ENCODE peak calls at places on chromosomes 5 and 9, in five cellular contexts. T, H, M, W and B are unnamed samples. For H3K27me3, H3K36me3 and H3K4me1, the result is how much of the 10 kb centered on the place peaks cover.

GRCh38 chr5:75668988-75669760 is 48.1 kb downstream of the POC5 start:
- DNase-seq in H (no peak), M (no peak), W (no peak), T (no peak), B (no peak)

GRCh38 chr5:143479394-143479793 is 75.9 kb upstream of the NR3C1 start:
- DNase-seq in M (no peak), W (no peak), T (no peak), H (no peak), B (no peak)

GRCh38 chr9:2170737-2171136 is 155.6 kb downstream of the SMARCA2 start:
- DNase-seq in H (no peak), T (no peak), M (peak), W (no peak), B (no peak)

GRCh38 chr9:21481470-21482057 is 549 bp downstream of the IFNE start:
- DNase-seq in W (no peak), M (no peak), T (no peak), H (no peak), B (no peak)

GRCh38 chr9:89602978-89603628 is 1.7 kb upstream of the GADD45G start:
- DNase-seq in T (peak), W (peak), H (peak), M (no peak), B (peak)

GRCh38 chr5:61332891-61333350 is 863 bp downstream of the ZSWIM6 start:
- DNase-seq in T (peak), W (peak), M (no peak), H (peak), B (peak)

GRCh38 chr9:99389087-99390033 is 167.3 kb downstream of the SEC61B start:
- DNase-seq in M (peak), T (no peak), W (no peak), H (no peak), B (no peak)

GRCh38 chr5:25713259-25713658 is 1068.5 kb upstream of the CDH10 start:
- DNase-seq in W (no peak), M (no peak), T (peak), H (no peak), B (no peak)

GRCh38 chr9:115115924-115116323 is 2.0 kb downstream of the TNC start:
- DNase-seq in H (no peak), W (no peak), M (no peak), T (no peak), B (no peak)

GRCh38 chr9:78677326-78677725 is 380.4 kb downstream of the PSAT1 start:
- DNase-seq in M (no peak), H (no peak), T (no peak), W (no peak), B (no peak)

GRCh38 chr9:137740311-137740710 is 121.5 kb downstream of the EHMT1 start:
- DNase-seq in T (no peak), M (no peak), H (peak), W (peak), B (no peak)

GRCh38 chr9:70195456-70195855 is 63.3 kb upstream of the SMC5 start:
- DNase-seq in W (no peak), M (no peak), H (no peak), T (no peak), B (no peak)

GRCh38 chr9:137787376-137787775 is 90.2 kb upstream of the CACNA1B start:
- DNase-seq in T (no peak), H (no peak), M (no peak), W (peak), B (peak)

GRCh38 chr9:126491256-126491879 is 122.4 kb upstream of the LMX1B start:
- DNase-seq in W (no peak), T (peak), M (no peak), H (no peak), B (no peak)

GRCh38 chr5:160513485-160513884 is 91.8 kb downstream of the PTTG1 start:
- DNase-seq in M (no peak), T (no peak), W (no peak), H (no peak), B (no peak)

GRCh38 chr5:160514866-160515265 is 93.2 kb downstream of the PTTG1 start:
- DNase-seq in M (no peak), T (peak), W (no peak), H (no peak), B (no peak)

GRCh38 chr5:160514191-160514590 is 92.5 kb downstream of the PTTG1 start:
- DNase-seq in T (no peak), W (no peak), H (no peak), M (no peak), B (no peak)

GRCh38 chr5:160520609-160521391 is 99.1 kb downstream of the PTTG1 start:
- DNase-seq in M (no peak), H (no peak), T (no peak), W (no peak), B (no peak)

GRCh38 chr5:160516696-160517530 is 95.3 kb downstream of the PTTG1 start:
- DNase-seq in T (no peak), W (no peak), H (no peak), M (no peak), B (no peak)
- H3K27me3 ChIP-seq in T (under half), W (under half), H (under half), M (under half), B (under half)

DNA sequence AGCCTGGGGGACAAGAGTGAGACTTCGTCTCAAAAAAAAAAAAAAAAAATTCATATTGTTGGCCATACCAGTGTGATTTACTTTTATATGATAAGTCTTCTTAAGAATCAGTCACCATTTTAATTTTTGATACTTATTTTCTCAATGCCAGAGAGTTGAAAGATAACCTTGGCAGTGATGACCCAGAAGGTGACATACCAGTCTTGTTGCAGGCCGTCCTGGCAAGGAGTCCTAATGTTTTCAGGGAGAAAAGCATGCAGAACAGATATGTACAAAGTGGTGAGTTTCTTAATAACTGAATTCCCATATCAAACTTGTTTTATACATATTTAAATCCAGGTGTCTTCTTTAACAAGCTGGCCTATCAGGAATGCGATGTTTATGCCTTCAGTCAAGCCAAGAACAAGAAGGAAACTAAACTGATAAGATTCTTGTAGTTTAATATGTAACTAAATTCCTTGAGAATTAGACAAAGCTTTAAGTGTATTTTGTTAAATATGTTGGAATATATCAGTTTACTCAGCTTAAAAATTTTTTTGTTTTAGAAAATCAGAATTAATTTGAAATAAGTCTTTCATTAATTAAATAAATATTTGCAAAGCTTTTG is 81.5 kb downstream of the NIPBL start:
- DNase-seq in H (no peak), W (no peak), T (no peak), M (no peak), B (no peak)
- H3K36me3 ChIP-seq in H (under half), W (under half), T (under half), M (under half), B (under half)

DNA sequence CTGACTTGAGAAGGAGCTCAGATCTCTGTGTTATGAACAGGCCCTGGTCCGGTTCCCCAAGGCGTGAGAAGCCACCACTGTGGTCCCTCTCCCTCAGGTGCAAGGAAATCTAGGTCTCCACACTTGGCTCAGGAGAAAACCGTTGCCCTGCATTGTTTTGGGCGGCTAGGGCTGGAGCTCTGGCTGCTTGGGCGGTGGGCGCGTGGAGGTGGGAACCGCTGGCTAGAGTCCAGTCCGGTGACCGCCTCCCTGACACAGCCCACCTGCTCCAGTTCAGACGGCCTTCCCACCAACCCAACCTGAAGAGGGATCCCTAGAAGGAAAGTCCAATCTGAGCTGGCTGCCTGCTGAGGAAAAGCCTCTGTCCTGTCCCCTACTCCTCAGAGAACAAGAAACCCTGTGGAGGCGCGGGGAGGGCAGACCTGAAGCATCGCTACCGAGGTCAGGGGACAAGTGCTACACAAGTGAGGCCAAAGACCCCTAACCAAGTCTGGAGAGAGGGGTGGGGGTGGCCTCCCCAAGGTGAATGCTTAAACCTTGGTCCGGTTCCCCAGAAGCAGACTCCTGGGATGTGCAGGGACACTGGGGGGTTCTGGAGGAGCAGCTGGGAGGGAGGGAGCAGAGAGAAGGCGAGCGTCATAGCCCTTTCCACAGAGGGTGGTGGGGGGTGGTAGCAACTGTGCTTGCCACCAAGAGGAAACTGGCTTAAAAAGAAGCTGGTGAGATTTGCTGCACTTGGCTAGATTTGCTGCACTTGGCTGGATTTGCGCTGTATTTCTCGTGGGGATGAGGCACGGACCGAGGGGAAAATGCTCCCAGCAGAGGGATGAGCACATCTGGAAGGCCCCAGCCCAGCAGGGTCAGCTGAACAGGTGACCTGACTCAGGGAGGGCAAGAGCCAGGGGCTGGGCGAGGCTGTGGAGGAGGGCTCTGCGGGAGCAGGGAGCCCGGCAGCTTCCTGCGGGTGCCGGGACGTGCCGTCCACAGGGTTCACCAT is 65.2 kb downstream of the RAPGEF1 start:
- DNase-seq in M (no peak), W (no peak), T (no peak), H (no peak), B (no peak)
- H3K4me1 ChIP-seq in M (under half), W (half or more), T (half or more), H (half or more), B (half or more)

DNA sequence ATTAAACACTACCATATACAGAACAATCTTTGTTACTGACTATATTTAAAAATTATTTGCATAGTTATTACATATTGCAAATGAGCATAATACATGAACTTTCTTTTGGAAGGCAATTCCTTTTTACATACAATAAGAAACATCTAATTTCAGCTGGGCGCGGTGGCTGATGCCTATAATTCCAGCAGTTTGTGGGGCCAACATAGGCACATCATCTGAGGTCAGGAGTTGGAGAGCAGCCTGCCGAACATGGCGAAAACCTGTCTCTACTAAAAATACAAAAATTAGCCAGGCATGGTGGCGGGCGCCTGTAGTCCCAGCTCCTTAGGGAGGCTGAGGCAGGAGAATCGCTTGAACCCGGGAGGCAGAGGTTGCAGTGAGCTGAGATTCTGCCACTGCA is 36.4 kb upstream of the SIMC1 start:
- DNase-seq in T (no peak), H (no peak), W (no peak), M (no peak), B (no peak)
- H3K27me3 ChIP-seq in T (under half), H (under half), W (under half), M (under half), B (under half)

GRCh38 chr9:102038006-102038405 is 299.6 kb upstream of the GRIN3A start:
- DNase-seq in T (no peak), M (no peak), H (no peak), W (no peak), B (no peak)
- H3K36me3 ChIP-seq in T (under half), M (under half), H (under half), W (under half), B (under half)

GRCh38 chr9:75096796-75097195 is 8.5 kb downstream of the OSTF1 start:
- DNase-seq in M (no peak), W (no peak), H (no peak), T (no peak), B (no peak)
- H3K4me1 ChIP-seq in M (under half), W (under half), H (half or more), T (under half), B (half or more)

DNA sequence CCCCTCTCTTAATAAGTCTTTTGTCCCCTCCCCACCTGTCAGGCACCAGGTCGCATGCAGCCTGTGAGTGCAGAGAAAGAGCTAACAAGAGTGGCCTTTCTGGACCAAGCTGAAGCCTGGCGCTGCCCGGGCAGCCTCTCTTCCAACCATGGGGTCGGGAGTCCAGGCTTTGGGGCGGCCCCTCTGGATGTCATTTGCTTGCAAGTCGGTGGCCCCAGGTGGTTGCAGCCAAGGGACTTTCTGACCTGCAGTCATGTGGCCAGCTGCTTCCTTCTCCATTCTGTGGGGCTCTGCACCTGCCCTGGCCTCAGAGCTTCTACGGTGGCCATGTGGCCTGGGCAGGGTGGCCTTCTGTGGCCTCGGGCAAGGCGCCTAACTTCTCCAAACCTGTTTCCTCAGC is 159.7 kb downstream of the DAB2IP start:
- DNase-seq in M (no peak), W (no peak), H (no peak), T (no peak), B (peak)
- H3K27me3 ChIP-seq in M (under half), W (under half), H (under half), T (under half), B (under half)

GRCh38 chr5:95727764-95728191 is 3.4 kb upstream of the RHOBTB3 start:
- DNase-seq in M (no peak), W (no peak), H (no peak), T (peak), B (no peak)
- H3K36me3 ChIP-seq in M (under half), W (under half), H (under half), T (under half), B (under half)